ENCODE peak calls at places on chromosomes 3 and 15, in four cellular contexts. One of them, this sample, is unnamed.

GRCh38 chr3:152737021-152737908 is 97.7 kb upstream of the P2RY1 start:
- DNase-seq in cardiac muscle cell: peak; percentile 94
- DNase-seq in NCI-H524 treated with DMSO at 0.1 percent for 48 hours: no peak
- DNase-seq in stimulated activated CD4-positive, alpha-beta T cell treated with anti-CD3 and anti-CD28 coated beads, Interleukin-1b, Interleukin-23, amount 100 ng/mL, for 1 hour: no peak
- DNase-seq in this sample: peak; percentile 73

GRCh38 chr3:165206454-165207266 is 10.5 kb upstream of the SLITRK3 start:
- DNase-seq in stimulated activated CD4-positive, alpha-beta T cell treated with anti-CD3 and anti-CD28 coated beads, Interleukin-1b, Interleukin-23, amount 100 ng/mL, for 1 hour: no peak
- DNase-seq in NCI-H524 treated with DMSO at 0.1 percent for 48 hours: peak; percentile 75
- DNase-seq in cardiac muscle cell: peak; percentile 86
- DNase-seq in this sample: peak; percentile 26

GRCh38 chr3:172221550-172221949 is 182.2 kb downstream of the FNDC3B start:
- DNase-seq in cardiac muscle cell: peak; percentile 76
- DNase-seq in NCI-H524 treated with DMSO at 0.1 percent for 48 hours: no peak
- DNase-seq in stimulated activated CD4-positive, alpha-beta T cell treated with anti-CD3 and anti-CD28 coated beads, Interleukin-1b, Interleukin-23, amount 100 ng/mL, for 1 hour: no peak
- DNase-seq in this sample: no peak

GRCh38 chr3:10808974-10809373 is 7.1 kb upstream of the SLC6A11 start:
- DNase-seq in cardiac muscle cell: no peak
- DNase-seq in NCI-H524 treated with DMSO at 0.1 percent for 48 hours: no peak
- DNase-seq in stimulated activated CD4-positive, alpha-beta T cell treated with anti-CD3 and anti-CD28 coated beads, Interleukin-1b, Interleukin-23, amount 100 ng/mL, for 1 hour: no peak
- DNase-seq in this sample: no peak

GRCh38 chr3:196620228-196620627 is 19.3 kb upstream of the NRROS start:
- DNase-seq in cardiac muscle cell: no peak
- DNase-seq in NCI-H524 treated with DMSO at 0.1 percent for 48 hours: no peak
- DNase-seq in stimulated activated CD4-positive, alpha-beta T cell treated with anti-CD3 and anti-CD28 coated beads, Interleukin-1b, Interleukin-23, amount 100 ng/mL, for 1 hour: no peak
- DNase-seq in this sample: no peak

GRCh38 chr15:33852570-33852969 is 115.7 kb upstream of the CHRM5 start:
- DNase-seq in NCI-H524 treated with DMSO at 0.1 percent for 48 hours: no peak
- DNase-seq in cardiac muscle cell: peak; percentile 75
- DNase-seq in stimulated activated CD4-positive, alpha-beta T cell treated with anti-CD3 and anti-CD28 coated beads, Interleukin-1b, Interleukin-23, amount 100 ng/mL, for 1 hour: no peak
- DNase-seq in this sample: no peak

GRCh38 chr3:188707396-188708288 is 464.1 kb upstream of the TPRG1 start:
- DNase-seq in stimulated activated CD4-positive, alpha-beta T cell treated with anti-CD3 and anti-CD28 coated beads, Interleukin-1b, Interleukin-23, amount 100 ng/mL, for 1 hour: no peak
- DNase-seq in NCI-H524 treated with DMSO at 0.1 percent for 48 hours: no peak
- DNase-seq in cardiac muscle cell: peak; percentile 66
- DNase-seq in this sample: no peak

GRCh38 chr3:52534281-52535183 is 875 bp upstream of the NT5DC2 start:
- DNase-seq in NCI-H524 treated with DMSO at 0.1 percent for 48 hours: no peak
- DNase-seq in cardiac muscle cell: peak; percentile 41
- DNase-seq in stimulated activated CD4-positive, alpha-beta T cell treated with anti-CD3 and anti-CD28 coated beads, Interleukin-1b, Interleukin-23, amount 100 ng/mL, for 1 hour: no peak
- DNase-seq in this sample: no peak

GRCh38 chr3:54889731-54890130 is 38.1 kb downstream of the LRTM1 start:
- DNase-seq in stimulated activated CD4-positive, alpha-beta T cell treated with anti-CD3 and anti-CD28 coated beads, Interleukin-1b, Interleukin-23, amount 100 ng/mL, for 1 hour: no peak
- DNase-seq in cardiac muscle cell: no peak
- DNase-seq in NCI-H524 treated with DMSO at 0.1 percent for 48 hours: no peak
- DNase-seq in this sample: no peak

GRCh38 chr15:100031665-100032357 is 298.6 kb upstream of the LYSMD4 start:
- DNase-seq in NCI-H524 treated with DMSO at 0.1 percent for 48 hours: no peak
- DNase-seq in stimulated activated CD4-positive, alpha-beta T cell treated with anti-CD3 and anti-CD28 coated beads, Interleukin-1b, Interleukin-23, amount 100 ng/mL, for 1 hour: no peak
- DNase-seq in cardiac muscle cell: no peak
- DNase-seq in this sample: no peak